ENCODE peak calls at places on chromosomes 13 and 19, in nine cellular contexts. G is astrocyte of the spinal cord, X is OCI-LY7, E is stomach, I is Panc1, L is PC-3, J is psoas muscle, Q is epithelial cell of proximal tubule, W is Peyer's patch. H is an unnamed sample.

GRCh38 chr13:44300895-44301638 is 72.6 kb upstream of the SERP2 start:
- DNase-seq in G (peak), X (no peak), E (peak), I (no peak), L (peak), J (peak), Q (peak), W (no peak), H (peak)

GRCh38 chr19:42553292-42554045 is 25.2 kb upstream of the CEACAM1 start:
- DNase-seq in G (peak), X (no peak), E (peak), I (no peak), L (peak), J (no peak), Q (peak), W (no peak), H (peak)

GRCh38 chr19:18860725-18861124 is 29.0 kb downstream of the UPF1 start:
- DNase-seq in G (no peak), X (no peak), E (no peak), I (no peak), L (no peak), J (peak), Q (no peak), W (no peak), H (no peak)

GRCh38 chr19:33819875-33820781 is 23.5 kb downstream of the KCTD15 start:
- DNase-seq in G (peak), X (peak), E (peak), I (no peak), L (peak), J (peak), Q (no peak), W (peak), H (peak)

GRCh38 chr13:62643007-62643483 is 1227.4 kb upstream of the PCDH20 start:
- DNase-seq in G (peak), X (no peak), E (no peak), I (peak), L (peak), J (no peak), Q (peak), W (no peak), H (peak)

GRCh38 chr19:32063601-32064000 is 281.8 kb upstream of the ZNF507 start:
- DNase-seq in G (no peak), X (no peak), E (no peak), I (no peak), L (no peak), J (no peak), Q (no peak), W (no peak), H (no peak)

GRCh38 chr13:87093399-87093798 is 577.8 kb upstream of the SLITRK5 start:
- DNase-seq in G (no peak), X (no peak), E (no peak), I (no peak), L (peak), J (no peak), Q (no peak), W (no peak), H (no peak)

GRCh38 chr19:39341122-39341719 is 1.0 kb upstream of the SAMD4B start:
- DNase-seq in G (no peak), X (peak), E (peak), I (no peak), L (peak), J (no peak), Q (no peak), W (peak), H (no peak)

GRCh38 chr19:17929056-17929455 is 3.8 kb upstream of the CCDC124 start:
- DNase-seq in G (no peak), X (no peak), E (no peak), I (no peak), L (no peak), J (no peak), Q (no peak), W (no peak), H (no peak)

GRCh38 chr13:73765651-73766384 is 368.4 kb downstream of the KLF12 start:
- DNase-seq in G (peak), X (peak), E (peak), I (no peak), L (no peak), J (peak), Q (peak), W (peak), H (peak)

GRCh38 chr19:31261019-31261595 is 88.1 kb downstream of the TSHZ3 start:
- DNase-seq in G (no peak), X (no peak), E (peak), I (no peak), L (no peak), J (no peak), Q (no peak), W (no peak), H (no peak)

GRCh38 chr19:372306-372890 is 27.8 kb upstream of the MIER2 start:
- DNase-seq in G (peak), X (no peak), E (peak), I (no peak), L (no peak), J (peak), Q (no peak), W (no peak), H (no peak)

GRCh38 chr13:84037937-84038464 is 155.7 kb upstream of the SLITRK1 start:
- DNase-seq in G (no peak), X (no peak), E (no peak), I (no peak), L (no peak), J (no peak), Q (no peak), W (no peak), H (no peak)

GRCh38 chr19:5814123-5814839 is 9.4 kb downstream of the NRTN start:
- DNase-seq in G (no peak), X (no peak), E (no peak), I (no peak), L (no peak), J (no peak), Q (no peak), W (no peak), H (no peak)

GRCh38 chr13:28620011-28620830 is 38.7 kb upstream of the POMP start:
- DNase-seq in G (no peak), X (no peak), E (no peak), I (no peak), L (no peak), J (no peak), Q (no peak), W (no peak), H (no peak)

GRCh38 chr13:105220886-105221285 is 1314.6 kb downstream of the EFNB2 start:
- DNase-seq in G (peak), X (no peak), E (no peak), I (no peak), L (no peak), J (no peak), Q (no peak), W (no peak), H (no peak)

GRCh38 chr19:5225486-5226345 is 114.9 kb downstream of the PTPRS start:
- DNase-seq in G (no peak), X (peak), E (no peak), I (no peak), L (no peak), J (no peak), Q (no peak), W (no peak), H (no peak)

GRCh38 chr13:60226507-60226906 is 62.8 kb upstream of the DIAPH3 start:
- DNase-seq in G (peak), X (peak), E (no peak), I (no peak), L (peak), J (no peak), Q (no peak), W (no peak), H (peak)
- TF ChIP-seq CTCF in G (peak), X (peak), E (no peak), I (peak), L (peak), J (no peak), Q (peak), W (no peak), H (peak)

GRCh38 chr13:35716186-35716585 is 239.7 kb upstream of the MAB21L1 start:
- DNase-seq in G (no peak), X (no peak), E (no peak), I (no peak), L (peak), J (no peak), Q (no peak), W (no peak), H (peak)

GRCh38 chr13:35714588-35714987 is 238.1 kb upstream of the MAB21L1 start:
- DNase-seq in G (no peak), X (no peak), E (no peak), I (no peak), L (no peak), J (peak), Q (no peak), W (no peak), H (no peak)

GRCh38 chr13:35714096-35714495 is 237.6 kb upstream of the MAB21L1 start:
- DNase-seq in G (no peak), X (no peak), E (no peak), I (no peak), L (no peak), J (no peak), Q (no peak), W (no peak), H (peak)

GRCh38 chr13:35711909-35712308 is 235.4 kb upstream of the MAB21L1 start:
- DNase-seq in G (no peak), X (no peak), E (no peak), I (no peak), L (no peak), J (no peak), Q (no peak), W (no peak), H (peak)

GRCh38 chr13:35712907-35713685 is 236.6 kb upstream of the MAB21L1 start:
- DNase-seq in G (peak), X (no peak), E (no peak), I (no peak), L (no peak), J (no peak), Q (no peak), W (no peak), H (peak)
- H3K4me3 ChIP-seq in G (no peak), X (no peak), E (no peak), I (no peak), L (no peak), J (no peak), Q (no peak), W (no peak), H (no peak)

DNA sequence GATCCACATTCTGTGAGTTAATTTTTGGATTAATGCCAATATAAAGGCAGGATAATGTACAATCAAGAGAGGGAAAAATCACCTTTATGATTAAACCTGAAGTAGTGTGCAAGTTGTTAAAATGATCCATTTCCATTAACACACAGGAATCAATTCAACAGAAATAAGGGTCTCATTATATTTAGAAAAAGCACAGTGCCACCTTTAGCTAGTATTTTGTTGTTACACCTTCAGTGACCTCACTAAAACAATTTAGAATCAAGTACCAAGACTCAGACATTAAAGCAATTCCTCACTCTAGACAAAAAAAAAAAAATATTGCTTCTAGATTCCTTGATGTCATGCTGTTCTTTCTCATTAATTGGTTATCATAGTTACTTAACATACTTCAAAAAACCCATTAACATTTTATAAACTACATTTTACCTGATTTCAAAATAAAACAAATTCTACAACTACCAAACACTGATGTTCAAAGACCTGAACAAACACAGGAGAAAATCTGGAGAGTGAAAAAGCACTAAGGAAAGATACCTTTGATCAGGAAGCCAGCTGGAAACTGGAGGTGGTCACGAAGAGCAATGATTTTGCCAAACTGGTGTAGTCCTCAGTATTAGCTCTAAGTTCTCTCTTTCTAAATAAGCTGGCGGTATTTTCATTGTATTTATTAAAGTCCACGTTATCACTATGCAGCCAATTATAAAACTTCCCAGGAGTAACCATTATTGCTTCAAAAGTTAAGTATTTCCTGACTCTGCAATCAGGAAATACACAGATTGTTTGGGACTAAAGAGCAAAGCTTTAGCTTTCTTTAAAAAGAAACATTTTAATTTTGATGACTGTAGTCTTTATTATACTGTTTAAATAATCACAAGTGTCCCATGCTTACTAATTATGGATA is 115.3 kb downstream of the TBC1D4 start:
- DNase-seq in G (no peak), X (no peak), E (no peak), I (no peak), L (no peak), J (no peak), Q (no peak), W (no peak), H (no peak)
- TF ChIP-seq CTCF in G (no peak), X (peak), E (no peak), I (no peak), L (no peak), J (peak), Q (peak), W (no peak), H (no peak)

GRCh38 chr13:97240789-97241734 is 18.9 kb downstream of the MBNL2 start:
- DNase-seq in G (no peak), X (no peak), E (no peak), I (no peak), L (no peak), J (no peak), Q (no peak), W (no peak), H (no peak)

GRCh38 chr13:97241761-97242160 is 19.6 kb downstream of the MBNL2 start:
- DNase-seq in G (no peak), X (no peak), E (no peak), I (no peak), L (no peak), J (no peak), Q (no peak), W (no peak), H (no peak)

GRCh38 chr13:97243915-97244820 is 22.0 kb downstream of the MBNL2 start:
- DNase-seq in G (no peak), X (no peak), E (no peak), I (no peak), L (no peak), J (no peak), Q (no peak), W (no peak), H (no peak)

GRCh38 chr13:97245011-97245410 is 22.9 kb downstream of the MBNL2 start:
- DNase-seq in G (no peak), X (no peak), E (no peak), I (no peak), L (no peak), J (no peak), Q (no peak), W (no peak), H (no peak)

DNA sequence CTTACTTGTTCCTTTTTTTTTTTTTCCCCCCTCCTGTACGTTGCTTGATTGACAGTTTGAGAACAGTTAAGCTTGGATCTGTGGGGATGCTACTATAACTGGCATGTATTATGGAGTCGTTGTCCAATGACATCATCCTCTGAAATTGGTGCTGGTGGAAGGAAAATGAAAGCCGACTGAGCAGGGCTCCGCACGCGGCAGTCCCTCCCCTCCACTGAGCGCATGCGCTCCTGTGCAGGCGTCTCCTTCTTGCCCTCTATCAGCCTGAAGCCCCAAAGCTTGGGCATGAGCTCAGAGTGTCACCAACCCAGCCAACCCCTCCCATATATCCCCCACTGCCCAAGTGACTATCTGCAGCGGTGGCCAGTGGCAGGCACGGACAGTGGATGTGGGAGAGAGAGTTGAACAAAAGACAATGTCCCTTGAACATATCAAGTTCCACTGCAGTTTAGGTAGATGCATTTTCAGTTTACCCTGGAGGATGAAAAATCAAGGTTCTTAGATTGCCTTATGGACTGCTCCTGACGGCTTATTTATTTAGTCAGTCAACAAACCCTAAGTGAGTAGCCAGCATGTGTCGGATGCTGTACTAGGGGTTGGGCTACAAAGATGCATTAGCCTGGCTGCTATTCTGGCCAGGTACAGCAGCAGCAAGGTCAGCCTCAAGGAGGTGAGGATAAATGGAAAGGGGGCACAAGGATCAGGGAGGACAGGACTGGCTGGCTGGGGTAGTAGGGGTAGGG is 20.8 kb downstream of the MBNL2 start:
- DNase-seq in G (no peak), X (no peak), E (no peak), I (no peak), L (no peak), J (peak), Q (no peak), W (no peak), H (no peak)
- H3K4me3 ChIP-seq in G (no peak), X (no peak), E (no peak), I (peak), L (no peak), J (peak), Q (no peak), W (no peak), H (no peak)

DNA sequence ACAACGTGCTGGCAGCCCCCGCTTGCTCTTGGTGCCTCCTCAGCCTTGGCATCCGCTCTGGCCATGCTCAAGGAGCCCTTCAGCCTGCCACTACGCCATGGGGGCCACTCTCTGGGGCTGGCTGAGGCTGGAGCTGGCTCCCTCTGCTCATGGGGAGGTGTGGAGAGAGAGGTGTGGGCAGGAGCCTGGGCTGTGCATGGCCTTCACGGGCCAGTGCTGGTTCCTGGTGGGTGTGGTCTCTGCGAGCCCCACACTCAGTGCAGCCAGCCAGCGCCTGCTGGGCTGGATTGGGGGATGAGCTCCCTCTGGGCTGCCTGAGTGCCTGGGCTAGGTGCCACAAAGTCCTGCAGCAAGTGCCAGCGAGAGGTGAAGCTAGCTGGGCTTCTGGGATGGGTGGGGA is 1289.1 kb downstream of the OLFM4 start:
- DNase-seq in G (no peak), X (no peak), E (no peak), I (no peak), L (no peak), J (no peak), Q (no peak), W (no peak), H (no peak)
- TF ChIP-seq CTCF in G (no peak), X (no peak), E (no peak), I (no peak), L (no peak), J (no peak), Q (no peak), W (no peak), H (no peak)

GRCh38 chr13:98476106-98476505 is 100.8 kb downstream of the STK24 start:
- DNase-seq in G (peak), X (no peak), E (no peak), I (no peak), L (no peak), J (no peak), Q (no peak), W (no peak), H (no peak)
- H3K4me3 ChIP-seq in G (no peak), X (no peak), E (no peak), I (no peak), L (peak), J (no peak), Q (no peak), W (no peak), H (no peak)

H was measured in epithelial cell of esophagus.